ENCODE peak calls at places on chromosomes 3 and 15, in five cellular contexts. R is BE2C, C is astrocyte of the spinal cord, L is sigmoid colon, S is AG09309. Z is an unnamed sample.

GRCh38 chr3:123072152-123072551 is 5.3 kb downstream of the PDIA5 start:
- DNase-seq in R (no peak), C (no peak), L (no peak), S (no peak), Z (no peak)

GRCh38 chr3:181770296-181770695 is 58.6 kb downstream of the SOX2 start:
- DNase-seq in R (no peak), C (no peak), L (no peak), S (no peak), Z (no peak)

GRCh38 chr15:87828608-87829007 is 427.9 kb downstream of the NTRK3 start:
- DNase-seq in R (no peak), C (no peak), L (no peak), S (no peak), Z (no peak)

GRCh38 chr3:193962986-193963683 is 172.8 kb upstream of the HES1 start:
- DNase-seq in R (no peak), C (peak), L (no peak), S (no peak), Z (no peak)

GRCh38 chr3:30073622-30074021 is 532.8 kb upstream of the TGFBR2 start:
- DNase-seq in R (no peak), C (no peak), L (no peak), S (no peak), Z (peak)

GRCh38 chr3:108076564-108076963 is 14.3 kb downstream of the CD47 start:
- DNase-seq in R (no peak), C (no peak), L (no peak), S (no peak), Z (no peak)

GRCh38 chr3:14148041-14148985 is 23.5 kb downstream of the TMEM43 start:
- DNase-seq in R (peak), C (no peak), L (no peak), S (no peak), Z (no peak)

GRCh38 chr3:73473578-73474448 is 150.9 kb downstream of the PDZRN3 start:
- DNase-seq in R (no peak), C (no peak), L (no peak), S (no peak), Z (no peak)

GRCh38 chr3:154273381-154273780 is 50.9 kb downstream of the DHX36 start:
- DNase-seq in R (no peak), C (no peak), L (no peak), S (no peak), Z (peak)

GRCh38 chr3:183370391-183370790 is 58.0 kb downstream of the MCF2L2 start:
- DNase-seq in R (no peak), C (no peak), L (no peak), S (no peak), Z (peak)

GRCh38 chr15:39125904-39126303 is 455.0 kb upstream of the THBS1 start:
- DNase-seq in R (peak), C (peak), L (no peak), S (no peak), Z (peak)

GRCh38 chr15:92914768-92915221 is 14.7 kb downstream of the CHD2 start:
- DNase-seq in R (no peak), C (no peak), L (no peak), S (no peak), Z (no peak)

GRCh38 chr15:39756806-39757522 is 25.7 kb downstream of the FSIP1 start:
- DNase-seq in R (peak), C (peak), L (no peak), S (peak), Z (peak)

GRCh38 chr3:124812291-124813265 is 74.6 kb downstream of the ITGB5 start:
- DNase-seq in R (no peak), C (peak), L (peak), S (peak), Z (peak)

GRCh38 chr3:155065537-155065936 is 14.6 kb upstream of the MME start:
- DNase-seq in R (no peak), C (peak), L (no peak), S (peak), Z (peak)

GRCh38 chr15:51335538-51335961 is 2.8 kb downstream of the CYP19A1 start:
- DNase-seq in R (no peak), C (no peak), L (no peak), S (no peak), Z (no peak)

GRCh38 chr3:119810018-119810435 is 28.1 kb downstream of the NR1I2 start:
- DNase-seq in R (no peak), C (peak), L (no peak), S (no peak), Z (peak)

GRCh38 chr15:90419202-90419601 is 31.2 kb downstream of the IQGAP1 start:
- DNase-seq in R (no peak), C (no peak), L (no peak), S (no peak), Z (peak)

GRCh38 chr15:75098371-75098770 is 75.0 kb downstream of the PPCDC start:
- DNase-seq in R (no peak), C (no peak), L (no peak), S (no peak), Z (no peak)

GRCh38 chr3:179945569-179945968 is 91.2 kb downstream of the PEX5L start:
- DNase-seq in R (no peak), C (no peak), L (no peak), S (no peak), Z (no peak)

GRCh38 chr3:179948740-179949139 is 88.0 kb downstream of the PEX5L start:
- DNase-seq in R (no peak), C (no peak), L (no peak), S (no peak), Z (no peak)

GRCh38 chr3:179942560-179943075 is 94.1 kb downstream of the PEX5L start:
- DNase-seq in R (no peak), C (no peak), L (no peak), S (no peak), Z (no peak)

GRCh38 chr3:179943097-179943880 is 93.4 kb downstream of the PEX5L start:
- DNase-seq in R (no peak), C (no peak), L (no peak), S (no peak), Z (no peak)
- TF ChIP-seq CTCF in R (peak), C (no peak), L (no peak), S (no peak), Z (no peak)

DNA sequence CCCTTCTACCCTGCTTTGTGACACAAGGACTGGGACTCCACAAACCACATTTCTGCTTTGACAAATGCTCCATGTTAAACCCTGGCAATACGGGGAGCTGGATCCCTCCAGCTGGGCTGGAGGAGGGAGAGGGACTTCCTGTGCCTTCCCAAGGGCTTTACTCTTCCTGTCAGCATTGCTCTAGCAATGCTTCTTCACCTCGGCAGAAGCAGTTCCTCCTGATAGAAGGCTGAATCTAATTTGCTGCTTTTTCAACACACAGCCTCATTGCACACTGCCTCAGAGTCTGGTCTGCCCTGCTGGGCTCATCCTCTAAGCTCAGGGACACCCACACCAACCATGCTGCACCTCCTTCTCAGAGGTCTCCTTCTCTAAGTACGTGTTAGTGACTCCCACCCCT is 142.8 kb upstream of the SMAD3 start:
- DNase-seq in R (no peak), C (no peak), L (peak), S (no peak), Z (no peak)
- H3K4me3 ChIP-seq in R (no peak), C (no peak), L (no peak), S (no peak), Z (no peak)

GRCh38 chr15:65081270-65081669 is 4.7 kb downstream of the KBTBD13 start:
- DNase-seq in R (no peak), C (no peak), L (no peak), S (no peak), Z (no peak)

GRCh38 chr15:65077291-65077980 is 890 bp downstream of the KBTBD13 start:
- DNase-seq in R (no peak), C (no peak), L (no peak), S (no peak), Z (no peak)

GRCh38 chr15:65079580-65079979 is 3.0 kb downstream of the KBTBD13 start:
- DNase-seq in R (no peak), C (no peak), L (no peak), S (no peak), Z (no peak)

GRCh38 chr15:65076486-65077290 is at the start of gene KBTBD13:
- DNase-seq in R (no peak), C (no peak), L (no peak), S (no peak), Z (no peak)

DNA sequence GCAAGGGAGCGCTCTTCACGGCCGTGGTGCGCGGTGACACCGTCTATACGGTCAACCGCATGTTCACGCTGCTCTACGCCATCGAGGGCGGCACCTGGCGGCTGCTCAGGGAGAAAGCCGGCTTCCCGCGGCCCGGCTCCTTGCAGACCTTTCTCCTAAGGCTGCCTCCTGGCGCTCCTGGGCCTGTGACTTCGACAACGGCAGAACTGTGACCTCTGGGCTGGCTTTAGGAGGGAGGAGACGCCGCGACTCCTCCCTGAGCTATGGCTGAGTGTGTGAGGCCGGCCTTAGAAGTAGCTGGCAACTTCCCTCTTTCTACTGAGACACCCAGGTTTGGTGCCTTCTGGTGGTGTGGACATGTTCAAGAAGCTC is 1.4 kb downstream of the KBTBD13 start:
- DNase-seq in R (peak), C (peak), L (peak), S (no peak), Z (peak)
- TF ChIP-seq CTCF in R (peak), C (peak), L (peak), S (peak), Z (peak)

GRCh38 chr15:77607111-77607893 is 25.4 kb downstream of the LINGO1 start:
- DNase-seq in R (peak), C (no peak), L (no peak), S (no peak), Z (peak)
- H3K4me3 ChIP-seq in R (peak), C (no peak), L (no peak), S (no peak), Z (no peak)

DNA sequence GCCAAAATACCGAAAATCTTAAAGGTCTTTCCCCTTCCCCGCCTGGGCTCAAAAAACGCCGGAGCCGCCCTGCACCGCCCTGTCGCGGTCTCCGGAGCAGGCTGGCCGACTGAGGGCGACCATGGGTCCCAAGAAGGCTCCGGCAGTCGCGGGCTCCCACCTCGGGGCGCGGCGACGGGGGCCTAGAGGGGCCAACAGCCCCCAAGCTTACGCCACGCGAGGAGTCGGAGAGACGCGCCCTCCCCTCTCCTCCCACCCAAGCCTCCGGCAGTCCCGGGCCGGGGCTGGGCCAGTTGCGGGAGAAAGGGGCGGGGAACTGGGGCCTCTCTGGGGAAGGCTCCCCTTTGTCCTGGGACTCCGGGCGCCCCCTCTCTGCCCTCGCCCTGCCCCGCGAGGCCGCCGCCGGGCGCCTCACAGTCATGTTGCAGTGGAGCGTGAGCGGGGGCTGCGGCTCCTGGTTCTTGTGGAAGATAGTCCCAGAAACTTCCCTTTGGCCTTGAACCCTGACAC is 69.1 kb downstream of the GOLGA8B start:
- DNase-seq in R (no peak), C (peak), L (peak), S (no peak), Z (peak)
- TF ChIP-seq CTCF in R (no peak), C (no peak), L (no peak), S (no peak), Z (peak)

DNA sequence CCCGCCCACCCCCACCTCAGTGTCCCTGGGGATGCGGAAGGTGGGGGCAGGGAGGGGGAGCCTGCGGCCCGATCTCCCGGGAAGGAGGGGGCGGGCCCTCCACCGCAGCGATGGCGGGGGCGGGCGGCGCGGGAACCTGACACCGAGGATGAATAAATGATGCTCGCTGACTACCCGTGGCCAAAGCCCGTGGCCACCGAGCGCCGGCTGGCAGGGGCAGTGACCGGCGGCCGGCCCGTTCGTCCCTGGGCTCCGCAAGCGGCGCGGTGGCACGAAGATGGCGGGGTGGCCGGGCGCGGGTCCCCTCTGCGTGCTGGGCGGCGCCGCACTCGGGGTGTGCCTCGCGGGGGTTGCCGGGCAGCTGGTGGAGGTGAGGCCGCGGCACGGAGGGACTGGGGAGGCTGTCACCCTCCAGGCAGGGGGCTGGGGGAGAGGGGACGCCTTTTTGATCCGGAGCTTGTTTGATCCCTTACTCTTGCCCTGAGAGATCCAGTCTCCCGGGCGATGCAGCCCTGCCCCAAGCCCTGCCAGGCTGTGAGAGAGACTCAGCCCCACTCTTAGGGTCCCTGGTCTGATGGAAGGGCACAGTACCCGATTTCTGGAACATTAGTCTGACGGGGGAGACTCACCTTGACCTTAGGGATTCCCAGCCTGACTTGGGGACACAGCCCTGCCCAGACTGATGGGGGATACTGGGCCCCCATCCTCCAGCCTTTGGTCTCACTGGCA is at the start of gene TMIE:
- DNase-seq in R (peak), C (no peak), L (no peak), S (no peak), Z (no peak)
- H3K4me3 ChIP-seq in R (peak), C (no peak), L (peak), S (no peak), Z (no peak)

GRCh38 chr3:60742606-60743145 is 508.6 kb downstream of the FHIT start:
- DNase-seq in R (no peak), C (peak), L (no peak), S (no peak), Z (no peak)
- TF ChIP-seq CTCF in R (no peak), C (peak), L (no peak), S (peak), Z (no peak)

DNA sequence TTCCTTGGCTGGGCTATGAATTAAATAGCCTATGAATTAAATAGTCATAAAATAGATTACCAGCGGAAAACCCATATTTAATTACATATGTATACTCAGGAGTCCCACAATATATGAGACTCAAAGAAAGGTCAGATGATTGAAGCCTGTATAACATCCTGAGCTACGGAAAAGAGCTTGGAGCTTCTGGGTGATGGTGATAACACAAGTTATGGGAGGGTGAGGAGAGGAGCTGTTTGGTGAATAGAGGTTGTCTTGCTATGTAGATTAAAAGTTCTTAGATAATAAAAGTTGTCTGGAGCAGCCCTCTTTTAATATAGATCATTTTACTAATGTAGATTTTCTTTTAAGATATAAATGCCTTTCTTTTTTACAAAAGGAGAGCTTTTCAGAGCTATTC is 1.8 kb downstream of the PML start:
- DNase-seq in R (no peak), C (no peak), L (no peak), S (no peak), Z (no peak)
- H3K4me3 ChIP-seq in R (no peak), C (peak), L (peak), S (peak), Z (peak)

Z was measured in fibroblast of villous mesenchyme.